ENCODE peak calls at places on chromosomes 1 and 21, in eight cellular contexts. One of them, this sample, is unnamed.

GRCh38 chr1:15755643-15756040 is 3.0 kb upstream of the FBLIM1 start:
- DNase-seq in H1: no peak
- DNase-seq in activated CD8-positive, alpha-beta memory T cell treated with anti-CD3 and anti-CD28 coated beads for 48 hours: no peak
- DNase-seq in central memory CD4-positive, alpha-beta T cell: no peak
- DNase-seq in SK-N-SH: no peak
- DNase-seq in stimulated activated CD4-positive, alpha-beta T cell treated with anti-CD3 and anti-CD28 coated beads, TNF-alpha, amount 100 ng/mL, for 1 hour: no peak
- DNase-seq in tibial nerve: no peak
- DNase-seq in anterior cingulate cortex: no peak
- DNase-seq in this sample: peak

GRCh38 chr1:228213917-228214808 is 6.3 kb downstream of the OBSCN start:
- DNase-seq in H1: no peak
- DNase-seq in activated CD8-positive, alpha-beta memory T cell treated with anti-CD3 and anti-CD28 coated beads for 48 hours: no peak
- DNase-seq in central memory CD4-positive, alpha-beta T cell: no peak
- DNase-seq in SK-N-SH: peak
- DNase-seq in stimulated activated CD4-positive, alpha-beta T cell treated with anti-CD3 and anti-CD28 coated beads, TNF-alpha, amount 100 ng/mL, for 1 hour: no peak
- DNase-seq in tibial nerve: no peak
- DNase-seq in anterior cingulate cortex: no peak
- DNase-seq in this sample: no peak

GRCh38 chr1:41438711-41439110 is 45.8 kb downstream of the EDN2 start:
- DNase-seq in H1: no peak
- DNase-seq in activated CD8-positive, alpha-beta memory T cell treated with anti-CD3 and anti-CD28 coated beads for 48 hours: no peak
- DNase-seq in central memory CD4-positive, alpha-beta T cell: no peak
- DNase-seq in SK-N-SH: no peak
- DNase-seq in stimulated activated CD4-positive, alpha-beta T cell treated with anti-CD3 and anti-CD28 coated beads, TNF-alpha, amount 100 ng/mL, for 1 hour: no peak
- DNase-seq in tibial nerve: no peak
- DNase-seq in anterior cingulate cortex: no peak
- DNase-seq in this sample: no peak

GRCh38 chr1:50894340-50894739 is 65.7 kb downstream of the FAF1 start:
- DNase-seq in H1: no peak
- DNase-seq in activated CD8-positive, alpha-beta memory T cell treated with anti-CD3 and anti-CD28 coated beads for 48 hours: no peak
- DNase-seq in central memory CD4-positive, alpha-beta T cell: no peak
- DNase-seq in SK-N-SH: no peak
- DNase-seq in stimulated activated CD4-positive, alpha-beta T cell treated with anti-CD3 and anti-CD28 coated beads, TNF-alpha, amount 100 ng/mL, for 1 hour: no peak
- DNase-seq in tibial nerve: no peak
- DNase-seq in anterior cingulate cortex: no peak
- DNase-seq in this sample: no peak

GRCh38 chr1:160665330-160666078 is 18.7 kb upstream of the SLAMF1 start:
- DNase-seq in H1: no peak
- DNase-seq in activated CD8-positive, alpha-beta memory T cell treated with anti-CD3 and anti-CD28 coated beads for 48 hours: no peak
- DNase-seq in central memory CD4-positive, alpha-beta T cell: peak
- DNase-seq in SK-N-SH: no peak
- DNase-seq in stimulated activated CD4-positive, alpha-beta T cell treated with anti-CD3 and anti-CD28 coated beads, TNF-alpha, amount 100 ng/mL, for 1 hour: no peak
- DNase-seq in tibial nerve: no peak
- DNase-seq in anterior cingulate cortex: no peak
- DNase-seq in this sample: no peak

GRCh38 chr1:67110352-67110751 is 24.4 kb downstream of the C1orf141 start:
- DNase-seq in H1: no peak
- DNase-seq in activated CD8-positive, alpha-beta memory T cell treated with anti-CD3 and anti-CD28 coated beads for 48 hours: no peak
- DNase-seq in central memory CD4-positive, alpha-beta T cell: no peak
- DNase-seq in SK-N-SH: no peak
- DNase-seq in stimulated activated CD4-positive, alpha-beta T cell treated with anti-CD3 and anti-CD28 coated beads, TNF-alpha, amount 100 ng/mL, for 1 hour: no peak
- DNase-seq in tibial nerve: no peak
- DNase-seq in anterior cingulate cortex: no peak
- DNase-seq in this sample: no peak

GRCh38 chr1:14608308-14608707 is 9.8 kb downstream of the KAZN start:
- DNase-seq in H1: no peak
- DNase-seq in activated CD8-positive, alpha-beta memory T cell treated with anti-CD3 and anti-CD28 coated beads for 48 hours: no peak
- DNase-seq in central memory CD4-positive, alpha-beta T cell: no peak
- DNase-seq in SK-N-SH: no peak
- DNase-seq in stimulated activated CD4-positive, alpha-beta T cell treated with anti-CD3 and anti-CD28 coated beads, TNF-alpha, amount 100 ng/mL, for 1 hour: no peak
- DNase-seq in tibial nerve: no peak
- DNase-seq in anterior cingulate cortex: no peak
- DNase-seq in this sample: no peak

GRCh38 chr1:187755536-187755935 is 926.8 kb downstream of the PLA2G4A start:
- DNase-seq in H1: no peak
- DNase-seq in activated CD8-positive, alpha-beta memory T cell treated with anti-CD3 and anti-CD28 coated beads for 48 hours: no peak
- DNase-seq in central memory CD4-positive, alpha-beta T cell: no peak
- DNase-seq in SK-N-SH: no peak
- DNase-seq in stimulated activated CD4-positive, alpha-beta T cell treated with anti-CD3 and anti-CD28 coated beads, TNF-alpha, amount 100 ng/mL, for 1 hour: no peak
- DNase-seq in tibial nerve: no peak
- DNase-seq in anterior cingulate cortex: no peak
- DNase-seq in this sample: no peak

GRCh38 chr1:83692524-83693336 is 306.2 kb downstream of the TTLL7 start:
- DNase-seq in H1: peak
- DNase-seq in activated CD8-positive, alpha-beta memory T cell treated with anti-CD3 and anti-CD28 coated beads for 48 hours: no peak
- DNase-seq in central memory CD4-positive, alpha-beta T cell: no peak
- DNase-seq in SK-N-SH: peak
- DNase-seq in stimulated activated CD4-positive, alpha-beta T cell treated with anti-CD3 and anti-CD28 coated beads, TNF-alpha, amount 100 ng/mL, for 1 hour: no peak
- DNase-seq in tibial nerve: no peak
- DNase-seq in anterior cingulate cortex: no peak
- DNase-seq in this sample: no peak

GRCh38 chr1:66867501-66867900 is 57.2 kb downstream of the DNAI4 start:
- DNase-seq in H1: no peak
- DNase-seq in activated CD8-positive, alpha-beta memory T cell treated with anti-CD3 and anti-CD28 coated beads for 48 hours: no peak
- DNase-seq in central memory CD4-positive, alpha-beta T cell: no peak
- DNase-seq in SK-N-SH: no peak
- DNase-seq in stimulated activated CD4-positive, alpha-beta T cell treated with anti-CD3 and anti-CD28 coated beads, TNF-alpha, amount 100 ng/mL, for 1 hour: no peak
- DNase-seq in tibial nerve: no peak
- DNase-seq in anterior cingulate cortex: no peak
- DNase-seq in this sample: no peak

GRCh38 chr1:116988248-116988647 is 13.3 kb upstream of the CD101 start:
- DNase-seq in H1: no peak
- DNase-seq in activated CD8-positive, alpha-beta memory T cell treated with anti-CD3 and anti-CD28 coated beads for 48 hours: no peak
- DNase-seq in central memory CD4-positive, alpha-beta T cell: no peak
- DNase-seq in SK-N-SH: no peak
- DNase-seq in stimulated activated CD4-positive, alpha-beta T cell treated with anti-CD3 and anti-CD28 coated beads, TNF-alpha, amount 100 ng/mL, for 1 hour: no peak
- DNase-seq in tibial nerve: no peak
- DNase-seq in anterior cingulate cortex: no peak
- DNase-seq in this sample: peak

GRCh38 chr1:24562625-24563024 is 6.7 kb downstream of the NCMAP start:
- DNase-seq in H1: no peak
- DNase-seq in activated CD8-positive, alpha-beta memory T cell treated with anti-CD3 and anti-CD28 coated beads for 48 hours: no peak
- DNase-seq in central memory CD4-positive, alpha-beta T cell: no peak
- DNase-seq in SK-N-SH: no peak
- DNase-seq in stimulated activated CD4-positive, alpha-beta T cell treated with anti-CD3 and anti-CD28 coated beads, TNF-alpha, amount 100 ng/mL, for 1 hour: no peak
- DNase-seq in tibial nerve: no peak
- DNase-seq in anterior cingulate cortex: no peak
- DNase-seq in this sample: no peak

GRCh38 chr1:86068841-86069756 is 87.5 kb downstream of the COL24A1 start:
- DNase-seq in H1: no peak
- DNase-seq in activated CD8-positive, alpha-beta memory T cell treated with anti-CD3 and anti-CD28 coated beads for 48 hours: no peak
- DNase-seq in central memory CD4-positive, alpha-beta T cell: no peak
- DNase-seq in SK-N-SH: no peak
- DNase-seq in stimulated activated CD4-positive, alpha-beta T cell treated with anti-CD3 and anti-CD28 coated beads, TNF-alpha, amount 100 ng/mL, for 1 hour: no peak
- DNase-seq in tibial nerve: no peak
- DNase-seq in anterior cingulate cortex: no peak
- DNase-seq in this sample: peak

GRCh38 chr1:219126267-219126862 is 47.3 kb upstream of the LYPLAL1 start:
- DNase-seq in H1: no peak
- DNase-seq in activated CD8-positive, alpha-beta memory T cell treated with anti-CD3 and anti-CD28 coated beads for 48 hours: no peak
- DNase-seq in central memory CD4-positive, alpha-beta T cell: no peak
- DNase-seq in SK-N-SH: no peak
- DNase-seq in stimulated activated CD4-positive, alpha-beta T cell treated with anti-CD3 and anti-CD28 coated beads, TNF-alpha, amount 100 ng/mL, for 1 hour: no peak
- DNase-seq in tibial nerve: no peak
- DNase-seq in anterior cingulate cortex: no peak
- DNase-seq in this sample: peak

GRCh38 chr1:175154595-175155472 is 37.7 kb downstream of the KIAA0040 start:
- DNase-seq in H1: no peak
- DNase-seq in activated CD8-positive, alpha-beta memory T cell treated with anti-CD3 and anti-CD28 coated beads for 48 hours: peak
- DNase-seq in central memory CD4-positive, alpha-beta T cell: peak
- DNase-seq in SK-N-SH: peak
- DNase-seq in stimulated activated CD4-positive, alpha-beta T cell treated with anti-CD3 and anti-CD28 coated beads, TNF-alpha, amount 100 ng/mL, for 1 hour: peak
- DNase-seq in tibial nerve: peak
- DNase-seq in anterior cingulate cortex: peak
- DNase-seq in this sample: peak

GRCh38 chr1:12745992-12746323 is at the start of gene CFAP107:
- DNase-seq in H1: no peak
- DNase-seq in activated CD8-positive, alpha-beta memory T cell treated with anti-CD3 and anti-CD28 coated beads for 48 hours: no peak
- DNase-seq in central memory CD4-positive, alpha-beta T cell: no peak
- DNase-seq in SK-N-SH: no peak
- DNase-seq in stimulated activated CD4-positive, alpha-beta T cell treated with anti-CD3 and anti-CD28 coated beads, TNF-alpha, amount 100 ng/mL, for 1 hour: no peak
- DNase-seq in tibial nerve: no peak
- DNase-seq in anterior cingulate cortex: no peak
- DNase-seq in this sample: peak

GRCh38 chr1:93143136-93143535 is 37.1 kb downstream of the TMED5 start:
- DNase-seq in H1: no peak
- DNase-seq in activated CD8-positive, alpha-beta memory T cell treated with anti-CD3 and anti-CD28 coated beads for 48 hours: no peak
- DNase-seq in central memory CD4-positive, alpha-beta T cell: no peak
- DNase-seq in SK-N-SH: no peak
- DNase-seq in stimulated activated CD4-positive, alpha-beta T cell treated with anti-CD3 and anti-CD28 coated beads, TNF-alpha, amount 100 ng/mL, for 1 hour: no peak
- DNase-seq in tibial nerve: no peak
- DNase-seq in anterior cingulate cortex: no peak
- DNase-seq in this sample: no peak

GRCh38 chr1:156079762-156080597 is 2.3 kb downstream of the MEX3A start:
- DNase-seq in H1: no peak
- DNase-seq in activated CD8-positive, alpha-beta memory T cell treated with anti-CD3 and anti-CD28 coated beads for 48 hours: no peak
- DNase-seq in central memory CD4-positive, alpha-beta T cell: no peak
- DNase-seq in SK-N-SH: no peak
- DNase-seq in stimulated activated CD4-positive, alpha-beta T cell treated with anti-CD3 and anti-CD28 coated beads, TNF-alpha, amount 100 ng/mL, for 1 hour: no peak
- DNase-seq in tibial nerve: no peak
- DNase-seq in anterior cingulate cortex: no peak
- DNase-seq in this sample: no peak

GRCh38 chr1:97943354-97943753 is 22.5 kb upstream of the DPYD start:
- DNase-seq in H1: no peak
- DNase-seq in activated CD8-positive, alpha-beta memory T cell treated with anti-CD3 and anti-CD28 coated beads for 48 hours: no peak
- DNase-seq in central memory CD4-positive, alpha-beta T cell: no peak
- DNase-seq in SK-N-SH: peak
- DNase-seq in stimulated activated CD4-positive, alpha-beta T cell treated with anti-CD3 and anti-CD28 coated beads, TNF-alpha, amount 100 ng/mL, for 1 hour: no peak
- DNase-seq in tibial nerve: no peak
- DNase-seq in anterior cingulate cortex: no peak
- DNase-seq in this sample: peak

GRCh38 chr1:91546301-91546581 is 45.6 kb downstream of the CDC7 start:
- DNase-seq in H1: no peak
- DNase-seq in activated CD8-positive, alpha-beta memory T cell treated with anti-CD3 and anti-CD28 coated beads for 48 hours: no peak
- DNase-seq in central memory CD4-positive, alpha-beta T cell: no peak
- DNase-seq in SK-N-SH: peak
- DNase-seq in stimulated activated CD4-positive, alpha-beta T cell treated with anti-CD3 and anti-CD28 coated beads, TNF-alpha, amount 100 ng/mL, for 1 hour: no peak
- DNase-seq in tibial nerve: no peak
- DNase-seq in anterior cingulate cortex: no peak
- DNase-seq in this sample: no peak

GRCh38 chr21:37220433-37220980 is 46.6 kb downstream of the VPS26C start:
- DNase-seq in H1: no peak
- DNase-seq in activated CD8-positive, alpha-beta memory T cell treated with anti-CD3 and anti-CD28 coated beads for 48 hours: peak
- DNase-seq in central memory CD4-positive, alpha-beta T cell: peak
- DNase-seq in SK-N-SH: peak
- DNase-seq in stimulated activated CD4-positive, alpha-beta T cell treated with anti-CD3 and anti-CD28 coated beads, TNF-alpha, amount 100 ng/mL, for 1 hour: no peak
- DNase-seq in tibial nerve: no peak
- DNase-seq in anterior cingulate cortex: no peak
- DNase-seq in this sample: peak

GRCh38 chr1:198927129-198927528 is 288.3 kb downstream of the PTPRC start:
- DNase-seq in H1: no peak
- DNase-seq in activated CD8-positive, alpha-beta memory T cell treated with anti-CD3 and anti-CD28 coated beads for 48 hours: no peak
- DNase-seq in central memory CD4-positive, alpha-beta T cell: no peak
- DNase-seq in SK-N-SH: no peak
- DNase-seq in stimulated activated CD4-positive, alpha-beta T cell treated with anti-CD3 and anti-CD28 coated beads, TNF-alpha, amount 100 ng/mL, for 1 hour: no peak
- DNase-seq in tibial nerve: no peak
- DNase-seq in anterior cingulate cortex: no peak
- DNase-seq in this sample: no peak

GRCh38 chr21:45016491-45017375 is 57.6 kb upstream of the ADARB1 start:
- DNase-seq in H1: no peak
- DNase-seq in activated CD8-positive, alpha-beta memory T cell treated with anti-CD3 and anti-CD28 coated beads for 48 hours: no peak
- DNase-seq in central memory CD4-positive, alpha-beta T cell: no peak
- DNase-seq in SK-N-SH: no peak
- DNase-seq in stimulated activated CD4-positive, alpha-beta T cell treated with anti-CD3 and anti-CD28 coated beads, TNF-alpha, amount 100 ng/mL, for 1 hour: no peak
- DNase-seq in tibial nerve: no peak
- DNase-seq in anterior cingulate cortex: no peak
- DNase-seq in this sample: no peak

GRCh38 chr1:200526709-200527612 is 93.6 kb downstream of the KIF14 start:
- DNase-seq in H1: no peak
- DNase-seq in activated CD8-positive, alpha-beta memory T cell treated with anti-CD3 and anti-CD28 coated beads for 48 hours: no peak
- DNase-seq in central memory CD4-positive, alpha-beta T cell: no peak
- DNase-seq in SK-N-SH: no peak
- DNase-seq in stimulated activated CD4-positive, alpha-beta T cell treated with anti-CD3 and anti-CD28 coated beads, TNF-alpha, amount 100 ng/mL, for 1 hour: no peak
- DNase-seq in tibial nerve: no peak
- DNase-seq in anterior cingulate cortex: no peak
- DNase-seq in this sample: peak

GRCh38 chr21:34156957-34157356 is 83.6 kb downstream of the MRPS6 start:
- DNase-seq in H1: no peak
- DNase-seq in activated CD8-positive, alpha-beta memory T cell treated with anti-CD3 and anti-CD28 coated beads for 48 hours: no peak
- DNase-seq in central memory CD4-positive, alpha-beta T cell: no peak
- DNase-seq in SK-N-SH: no peak
- DNase-seq in stimulated activated CD4-positive, alpha-beta T cell treated with anti-CD3 and anti-CD28 coated beads, TNF-alpha, amount 100 ng/mL, for 1 hour: no peak
- DNase-seq in tibial nerve: no peak
- DNase-seq in anterior cingulate cortex: no peak
- DNase-seq in this sample: no peak